ENCODE peak calls at places on chromosomes 5 and 9, in eight cellular contexts. L, D, G, P, H, S, N and J are unnamed samples.

GRCh38 chr9:134617836-134618162 is 23.8 kb upstream of the COL5A1 start:
- DNase-seq in L (no peak), D (no peak), G (no peak), P (no peak), H (no peak), S (no peak), N (no peak), J (no peak)

GRCh38 chr5:174951151-174951780 is 226.9 kb downstream of the MSX2 start:
- DNase-seq in L (peak; percentile 76), D (peak; percentile 57), G (peak; percentile 6), P (peak; percentile 53), H (peak; percentile 73), S (peak; percentile 52), N (peak; percentile 23), J (peak; percentile 72)

GRCh38 chr9:107973451-107973850 is 483.9 kb upstream of the KLF4 start:
- DNase-seq in L (no peak), D (no peak), G (no peak), P (no peak), H (no peak), S (no peak), N (no peak), J (no peak)

GRCh38 chr5:37043693-37044092 is 167.1 kb downstream of the NIPBL start:
- DNase-seq in L (no peak), D (no peak), G (no peak), P (peak; percentile 9), H (peak; percentile 29), S (no peak), N (no peak), J (peak; percentile 31)

GRCh38 chr5:11822598-11822997 is 81.6 kb downstream of the CTNND2 start:
- DNase-seq in L (no peak), D (no peak), G (no peak), P (no peak), H (no peak), S (no peak), N (no peak), J (no peak)

GRCh38 chr5:134851307-134851923 is 5.6 kb downstream of the C5orf24 start:
- DNase-seq in L (peak; percentile 67), D (no peak), G (no peak), P (no peak), H (peak; percentile 63), S (peak; percentile 18), N (no peak), J (peak; percentile 67)

GRCh38 chr5:139271201-139272027 is 22.1 kb upstream of the MATR3 start:
- DNase-seq in L (peak; percentile 95), D (no peak), G (no peak), P (peak; percentile 40), H (peak; percentile 67), S (peak; percentile 92), N (no peak), J (peak; percentile 93)

GRCh38 chr5:166117744-166118072 is 2173.7 kb upstream of the WWC1 start:
- DNase-seq in L (no peak), D (no peak), G (no peak), P (no peak), H (no peak), S (no peak), N (no peak), J (no peak)

GRCh38 chr5:86500947-86501346 is 116.8 kb upstream of the COX7C start:
- DNase-seq in L (no peak), D (no peak), G (no peak), P (no peak), H (peak; percentile 1), S (no peak), N (no peak), J (no peak)

GRCh38 chr5:14871573-14872069 is at the start of gene ANKH:
- DNase-seq in L (peak; percentile 64), D (peak; percentile 82), G (no peak), P (peak; percentile 82), H (peak; percentile 88), S (peak; percentile 59), N (no peak), J (peak; percentile 75)
- TF ChIP-seq CTCF in L (no peak), D (no peak), G (no peak), P (no peak), H (no peak), S (no peak), N (no peak), J (no peak)

GRCh38 chr5:150640311-150641005 is at the start of gene SYNPO:
- DNase-seq in L (peak; percentile 98), D (peak; percentile 53), G (peak; percentile 89), P (peak; percentile 37), H (peak; percentile 83), S (peak; percentile 96), N (peak; percentile 90), J (peak; percentile 99)
- H3K4me3 ChIP-seq in L (peak within 1 kb of the TSS; percentile 17), D (peak within 1 kb of the TSS; percentile 5), G (peak within 1 kb of the TSS; percentile 50), P (no peak within 1 kb of the TSS), H (peak within 1 kb of the TSS; percentile 18), S (peak within 1 kb of the TSS; percentile 62), N (peak within 1 kb of the TSS; percentile 7), J (peak within 1 kb of the TSS; percentile 60)

DNA sequence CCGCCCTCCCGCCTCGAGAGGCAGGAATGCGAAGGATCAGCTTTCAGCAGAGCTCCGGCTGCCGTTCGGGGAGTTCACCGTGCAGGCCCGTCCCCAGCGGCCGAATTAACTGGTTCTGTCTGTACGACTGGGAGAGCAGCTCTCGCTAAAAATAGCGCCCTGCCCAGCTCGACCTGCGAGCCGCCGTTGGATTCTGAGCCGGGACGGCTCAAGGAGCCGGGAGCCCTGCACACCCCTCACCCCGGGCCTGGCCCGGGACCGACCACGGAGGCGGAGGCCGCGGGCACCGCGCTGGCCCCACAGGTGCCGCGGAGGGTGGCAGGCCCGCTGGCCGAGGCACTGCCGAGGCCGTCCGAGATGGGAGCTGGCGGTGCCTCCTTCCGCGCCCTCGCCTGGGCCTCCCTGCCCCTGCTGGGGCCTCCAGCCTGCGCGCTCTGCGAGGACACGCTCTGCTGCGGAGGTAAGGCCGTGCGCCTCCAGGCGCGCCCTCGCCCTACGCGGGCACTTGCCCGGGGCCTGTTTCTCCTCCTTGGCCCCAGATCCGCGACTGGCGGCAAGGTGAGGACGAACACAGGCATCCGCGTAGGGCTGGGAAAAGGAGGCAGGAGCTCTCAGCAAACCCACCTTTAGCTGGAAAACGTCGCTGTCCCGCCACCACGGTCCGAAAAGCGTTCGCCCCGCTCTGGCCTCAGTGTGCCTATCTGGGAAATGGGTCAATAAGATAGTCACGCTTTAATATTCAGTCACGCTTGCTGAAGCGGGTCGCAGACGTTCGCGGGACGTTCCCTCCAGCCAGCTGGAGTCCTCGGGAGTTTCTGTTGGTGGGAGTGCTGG is 53.0 kb upstream of the DAB2IP start:
- DNase-seq in L (peak; percentile 50), D (peak; percentile 89), G (peak; percentile 65), P (peak; percentile 23), H (no peak), S (peak; percentile 80), N (peak; percentile 47), J (peak; percentile 60)
- TF ChIP-seq CTCF in L (no peak), D (peak; percentile 21), G (peak; percentile 73), P (no peak), H (no peak), S (peak; percentile 21), N (peak; percentile 51), J (peak; percentile 21)

DNA sequence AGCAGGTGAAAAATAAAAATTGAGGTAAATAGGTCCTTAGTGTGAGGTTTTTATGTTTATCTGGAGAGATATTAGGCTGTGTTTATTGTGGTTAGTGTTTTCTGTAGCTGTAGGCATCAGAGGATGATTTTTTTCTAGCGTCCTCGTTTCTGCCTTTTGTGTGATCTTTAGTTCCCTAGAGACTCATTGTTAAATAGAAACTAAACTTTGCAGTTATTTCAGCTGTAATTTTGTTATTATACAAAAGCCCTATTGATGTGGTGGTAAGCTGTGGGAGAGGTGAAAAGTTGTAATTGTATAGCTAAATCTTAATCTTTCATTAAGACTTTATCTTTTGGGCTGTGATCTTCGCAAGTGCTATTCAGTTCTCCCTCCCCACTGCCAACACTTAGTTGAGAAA is 340.3 kb downstream of the CYLC2 start:
- DNase-seq in L (no peak), D (no peak), G (no peak), P (no peak), H (no peak), S (no peak), N (no peak), J (no peak)
- H3K4me3 ChIP-seq in L (no peak overlapping the region), D (no peak overlapping the region), G (no peak overlapping the region), P (no peak overlapping the region), H (no peak overlapping the region), S (no peak overlapping the region), N (no peak overlapping the region), J (no peak overlapping the region)

GRCh38 chr9:7273575-7273974 is 515.8 kb downstream of the KDM4C start:
- DNase-seq in L (peak; percentile 53), D (no peak), G (no peak), P (no peak), H (peak; percentile 37), S (no peak), N (no peak), J (peak; percentile 60)
- TF ChIP-seq CTCF in L (peak; percentile 55), D (peak; percentile 20), G (peak; percentile 68), P (no peak), H (peak; percentile 30), S (no peak), N (peak; percentile 37), J (peak; percentile 68)

GRCh38 chr9:114396558-114397218 is 8.9 kb upstream of the AKNA start:
- DNase-seq in L (peak; percentile 52), D (no peak), G (peak; percentile 76), P (no peak), H (no peak), S (no peak), N (no peak), J (peak; percentile 71)

GRCh38 chr9:114397219-114397847 is 9.6 kb upstream of the AKNA start:
- DNase-seq in L (no peak), D (no peak), G (no peak), P (no peak), H (no peak), S (no peak), N (no peak), J (no peak)

GRCh38 chr9:114394523-114395193 is 6.9 kb upstream of the AKNA start:
- DNase-seq in L (no peak), D (no peak), G (no peak), P (peak; percentile 53), H (no peak), S (no peak), N (no peak), J (no peak)

GRCh38 chr9:114395768-114396167 is 8.0 kb upstream of the AKNA start:
- DNase-seq in L (no peak), D (no peak), G (no peak), P (no peak), H (no peak), S (no peak), N (no peak), J (no peak)

DNA sequence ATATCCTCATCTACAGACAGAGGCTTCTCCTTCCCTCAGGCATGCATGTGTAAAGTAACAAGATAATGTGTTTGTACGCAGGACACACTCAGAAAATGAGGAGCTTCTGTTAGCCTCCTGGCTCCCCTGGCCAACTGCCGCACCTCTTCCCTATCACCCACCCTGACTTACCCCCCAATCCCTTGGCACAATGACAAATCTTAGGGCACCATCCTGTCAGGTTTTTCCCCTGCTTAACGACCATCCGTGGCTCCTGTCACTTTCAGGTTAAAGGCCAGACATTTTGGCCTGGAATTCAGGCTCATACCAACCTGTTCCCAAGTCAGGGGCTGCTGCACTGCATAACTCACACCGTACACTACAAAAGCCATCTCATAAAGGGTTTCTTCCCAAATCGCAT is 7.4 kb upstream of the AKNA start:
- DNase-seq in L (no peak), D (no peak), G (no peak), P (no peak), H (no peak), S (no peak), N (no peak), J (no peak)
- H3K4me3 ChIP-seq in L (no peak overlapping the region), D (no peak overlapping the region), G (no peak overlapping the region), P (no peak overlapping the region), H (no peak overlapping the region), S (no peak overlapping the region), N (no peak overlapping the region), J (no peak overlapping the region)

GRCh38 chr9:95193067-95193466 is 124.4 kb downstream of the FANCC start:
- DNase-seq in L (no peak), D (no peak), G (no peak), P (no peak), H (peak; percentile 6), S (no peak), N (no peak), J (no peak)
- TF ChIP-seq CTCF in L (peak; percentile 15), D (no peak), G (no peak), P (no peak), H (no peak), S (no peak), N (no peak), J (no peak)